ENCODE peak calls at places on chromosome 3, in six cellular contexts. One of them, this sample, is unnamed.

GRCh38 chr3:46076606-46077005 is 49.3 kb upstream of the XCR1 start:
- DNase-seq in head of caudate nucleus: no peak
- DNase-seq in fibroblast of the aortic adventitia: peak
- DNase-seq in activated CD4-positive, alpha-beta T cell treated with anti-CD3 and anti-CD28 coated beads for 24 hours: no peak
- DNase-seq in H9: no peak
- DNase-seq in hepatic stellate cell: no peak
- DNase-seq in this sample: no peak

GRCh38 chr3:150878290-150878689 is 26.9 kb downstream of the MINDY4B start:
- DNase-seq in fibroblast of the aortic adventitia: no peak
- DNase-seq in activated CD4-positive, alpha-beta T cell treated with anti-CD3 and anti-CD28 coated beads for 24 hours: no peak
- DNase-seq in hepatic stellate cell: no peak
- DNase-seq in head of caudate nucleus: no peak
- DNase-seq in H9: no peak
- DNase-seq in this sample: no peak

GRCh38 chr3:171959532-171960044 is 79.8 kb upstream of the FNDC3B start:
- DNase-seq in head of caudate nucleus: no peak
- DNase-seq in H9: no peak
- DNase-seq in hepatic stellate cell: no peak
- DNase-seq in fibroblast of the aortic adventitia: no peak
- DNase-seq in activated CD4-positive, alpha-beta T cell treated with anti-CD3 and anti-CD28 coated beads for 24 hours: no peak
- DNase-seq in this sample: no peak

GRCh38 chr3:155292133-155292532 is 1.4 kb downstream of the STRIT1 start:
- DNase-seq in fibroblast of the aortic adventitia: peak
- DNase-seq in activated CD4-positive, alpha-beta T cell treated with anti-CD3 and anti-CD28 coated beads for 24 hours: no peak
- DNase-seq in hepatic stellate cell: no peak
- DNase-seq in head of caudate nucleus: no peak
- DNase-seq in H9: no peak
- DNase-seq in this sample: no peak

GRCh38 chr3:173826901-173827609 is 429.5 kb downstream of the NLGN1 start:
- DNase-seq in activated CD4-positive, alpha-beta T cell treated with anti-CD3 and anti-CD28 coated beads for 24 hours: no peak
- DNase-seq in hepatic stellate cell: peak
- DNase-seq in fibroblast of the aortic adventitia: peak
- DNase-seq in H9: no peak
- DNase-seq in head of caudate nucleus: no peak
- DNase-seq in this sample: no peak

GRCh38 chr3:31815631-31816440 is 165.2 kb downstream of the OSBPL10 start:
- DNase-seq in head of caudate nucleus: no peak
- DNase-seq in H9: no peak
- DNase-seq in fibroblast of the aortic adventitia: no peak
- DNase-seq in hepatic stellate cell: no peak
- DNase-seq in activated CD4-positive, alpha-beta T cell treated with anti-CD3 and anti-CD28 coated beads for 24 hours: no peak
- DNase-seq in this sample: no peak

GRCh38 chr3:155313303-155313702 is 19.8 kb upstream of the STRIT1 start:
- DNase-seq in head of caudate nucleus: no peak
- DNase-seq in hepatic stellate cell: no peak
- DNase-seq in activated CD4-positive, alpha-beta T cell treated with anti-CD3 and anti-CD28 coated beads for 24 hours: no peak
- DNase-seq in fibroblast of the aortic adventitia: peak
- DNase-seq in H9: no peak
- DNase-seq in this sample: no peak

GRCh38 chr3:184553385-184553784 is 8.2 kb upstream of the EPHB3 start:
- DNase-seq in hepatic stellate cell: no peak
- DNase-seq in fibroblast of the aortic adventitia: no peak
- DNase-seq in activated CD4-positive, alpha-beta T cell treated with anti-CD3 and anti-CD28 coated beads for 24 hours: no peak
- DNase-seq in H9: no peak
- DNase-seq in head of caudate nucleus: peak
- DNase-seq in this sample: peak

GRCh38 chr3:59759298-59760169 is 709.7 kb upstream of the CFAP20DC start:
- DNase-seq in activated CD4-positive, alpha-beta T cell treated with anti-CD3 and anti-CD28 coated beads for 24 hours: no peak
- DNase-seq in head of caudate nucleus: no peak
- DNase-seq in fibroblast of the aortic adventitia: no peak
- DNase-seq in H9: no peak
- DNase-seq in hepatic stellate cell: no peak
- DNase-seq in this sample: no peak

GRCh38 chr3:197181751-197182150 is 116.7 kb downstream of the DLG1 start:
- DNase-seq in hepatic stellate cell: peak
- DNase-seq in fibroblast of the aortic adventitia: peak
- DNase-seq in H9: no peak
- DNase-seq in head of caudate nucleus: no peak
- DNase-seq in activated CD4-positive, alpha-beta T cell treated with anti-CD3 and anti-CD28 coated beads for 24 hours: no peak
- DNase-seq in this sample: peak

GRCh38 chr3:61114316-61114953 is 136.8 kb downstream of the FHIT start:
- DNase-seq in head of caudate nucleus: no peak
- DNase-seq in fibroblast of the aortic adventitia: no peak
- DNase-seq in hepatic stellate cell: no peak
- DNase-seq in H9: no peak
- DNase-seq in activated CD4-positive, alpha-beta T cell treated with anti-CD3 and anti-CD28 coated beads for 24 hours: no peak
- DNase-seq in this sample: no peak

This sample was measured in Ammon's horn.